ENCODE peak calls at places on chromosome 3, in seven cellular contexts. X is GM12878, I is SK-N-SH, N is HCT116, O is K562, C is H1, G is HepG2. K is an unnamed sample.
A peak's percentile ranks its signal among the peaks of the same experiment; 100 is the strongest.

GRCh38 chr3:52319921-52320595 is 3.9 kb downstream of the DNAH1 start:
- DNase-seq in G (no peak), N (no peak), X (no peak), C (no peak), O (no peak), I (no peak), K (no peak)

GRCh38 chr3:42123012-42123581 is 31.9 kb downstream of the TRAK1 start:
- DNase-seq in X (peak; percentile 69), C (no peak), O (no peak), I (no peak), G (no peak), N (no peak), K (peak; percentile 57)

GRCh38 chr3:115293321-115293720 is 146.2 kb upstream of the ZBTB20 start:
- DNase-seq in I (no peak), C (no peak), N (no peak), G (no peak), O (no peak), X (no peak), K (no peak)

GRCh38 chr3:72482589-72483249 is 365.5 kb downstream of the SHQ1 start:
- DNase-seq in G (no peak), X (peak; percentile 48), N (no peak), C (no peak), O (peak; percentile 60), I (no peak), K (peak; percentile 12)

GRCh38 chr3:99651561-99651960 is 13.2 kb downstream of the COL8A1 start:
- DNase-seq in O (no peak), I (no peak), C (no peak), X (no peak), N (no peak), G (no peak), K (no peak)

GRCh38 chr3:13783556-13783955 is 96.3 kb downstream of the WNT7A start:
- DNase-seq in N (no peak), G (no peak), O (no peak), X (no peak), I (no peak), C (no peak), K (no peak)

GRCh38 chr3:145807990-145808389 is 353.0 kb downstream of the PLOD2 start:
- DNase-seq in X (no peak), G (no peak), I (peak; percentile 21), C (no peak), O (no peak), N (no peak), K (no peak)

GRCh38 chr3:67655364-67656121 is 1.1 kb upstream of the SUCLG2 start:
- DNase-seq in G (peak; percentile 20), X (peak; percentile 57), C (no peak), N (no peak), I (no peak), O (no peak), K (no peak)

GRCh38 chr3:195255571-195256501 is 15.1 kb downstream of the XXYLT1 start:
- DNase-seq in C (no peak), O (no peak), N (no peak), X (no peak), G (no peak), I (no peak), K (peak; percentile 11)

GRCh38 chr3:76554717-76555116 is 485.2 kb upstream of the ROBO2 start:
- DNase-seq in O (no peak), C (no peak), N (no peak), I (peak; percentile 19), G (no peak), X (no peak), K (no peak)

GRCh38 chr3:126130081-126130855 is 46.3 kb upstream of the SLC41A3 start:
- DNase-seq in C (no peak), N (no peak), G (no peak), X (no peak), I (peak; percentile 4), O (no peak), K (peak; percentile 77)

GRCh38 chr3:8846176-8846575 is 76.8 kb upstream of the OXTR start:
- DNase-seq in G (no peak), X (no peak), N (no peak), O (no peak), I (no peak), C (no peak), K (no peak)

GRCh38 chr3:62601238-62601856 is 228.0 kb upstream of the FEZF2 start:
- DNase-seq in O (no peak), C (no peak), G (no peak), I (no peak), X (no peak), N (no peak), K (no peak)
- TF ChIP-seq JUND in O (no peak), C (no peak), G (no peak), I (peak; percentile 92), X (no peak), N (no peak), K (no peak)

GRCh38 chr3:136675150-136675858 is 76.9 kb downstream of the STAG1 start:
- DNase-seq in C (no peak), I (no peak), G (no peak), O (no peak), X (no peak), N (no peak), K (no peak)
- TF ChIP-seq JUND in C (no peak), I (no peak), G (no peak), O (no peak), X (no peak), N (no peak), K (no peak)

DNA sequence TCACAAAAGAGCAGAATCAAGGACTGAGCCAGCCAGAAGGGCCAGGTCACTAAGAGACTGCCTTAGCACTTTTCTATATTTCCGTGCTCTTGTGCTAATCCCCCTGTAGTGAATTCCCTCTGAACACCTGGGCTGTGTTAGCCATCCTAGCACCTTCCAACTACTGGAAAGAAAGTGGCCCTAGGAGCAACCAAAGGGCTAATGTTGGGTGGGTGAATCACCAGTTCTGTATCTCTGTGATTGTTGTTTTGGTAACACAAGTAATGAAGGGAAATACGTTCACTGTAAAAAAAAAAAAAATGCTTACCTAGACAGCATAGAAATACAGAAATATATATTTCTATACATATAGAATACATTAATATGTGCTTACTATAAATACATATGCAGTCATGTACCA is 43.9 kb downstream of the PXYLP1 start:
- DNase-seq in I (no peak), G (no peak), C (no peak), X (no peak), O (no peak), N (no peak), K (no peak)
- TF ChIP-seq JUND in I (no peak), G (no peak), C (no peak), X (no peak), O (no peak), N (no peak), K (no peak)

GRCh38 chr3:176967525-176967924 is 229.8 kb downstream of the TBL1XR1 start:
- DNase-seq in O (no peak), X (no peak), G (no peak), C (no peak), I (no peak), N (no peak), K (no peak)
- TF ChIP-seq JUND in O (no peak), X (no peak), G (no peak), C (no peak), I (no peak), N (no peak), K (no peak)

DNA sequence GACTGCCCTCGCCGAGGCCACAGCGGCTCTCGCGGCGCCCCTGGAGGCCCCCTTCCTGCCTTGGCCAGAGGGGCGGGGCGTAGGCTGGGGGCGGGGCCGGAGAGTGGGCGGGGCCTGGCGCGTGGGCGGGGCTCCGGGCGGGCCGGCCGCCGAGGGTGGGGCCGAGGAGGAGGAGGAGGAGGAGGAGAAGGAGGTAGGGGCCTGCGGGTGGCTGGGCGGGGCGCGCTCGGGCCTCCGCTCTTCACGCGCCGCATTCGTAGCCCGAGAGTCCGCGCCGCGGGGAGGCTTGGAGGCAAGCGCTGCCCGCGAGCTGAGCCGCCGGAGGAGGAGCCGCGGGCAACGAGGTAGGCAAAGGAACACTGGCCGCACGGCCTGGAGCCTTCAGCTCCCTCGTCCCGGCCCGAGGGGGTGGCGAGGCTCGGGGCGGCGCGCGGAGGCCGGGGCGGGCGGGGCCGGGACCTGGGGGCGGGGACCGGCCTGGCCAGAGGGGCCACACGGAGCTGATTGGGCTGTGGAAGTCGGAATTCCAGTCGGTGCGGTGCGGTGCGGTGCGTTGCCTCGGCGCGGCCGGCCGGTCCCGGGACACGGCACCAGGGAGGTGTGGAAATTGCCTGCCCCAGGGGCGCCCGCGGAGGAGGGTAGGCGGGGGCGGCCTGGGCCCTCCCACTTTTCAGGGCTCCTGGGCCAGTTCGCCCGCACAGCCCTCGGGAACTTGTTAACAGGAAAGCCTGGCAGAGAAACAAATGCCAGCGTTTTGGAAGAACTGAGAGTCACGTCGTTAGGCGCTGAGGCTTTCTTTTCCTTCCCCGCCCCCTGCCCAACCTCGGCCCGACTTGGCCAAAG is at the start of gene PPP2R3A:
- DNase-seq in C (peak; percentile 62), G (peak; percentile 18), I (peak; percentile 97), O (peak; percentile 88), X (no peak), N (peak; percentile 64), K (peak; percentile 84)
- TF ChIP-seq JUND in C (no peak), G (no peak), I (no peak), O (no peak), X (no peak), N (no peak), K (no peak)

DNA sequence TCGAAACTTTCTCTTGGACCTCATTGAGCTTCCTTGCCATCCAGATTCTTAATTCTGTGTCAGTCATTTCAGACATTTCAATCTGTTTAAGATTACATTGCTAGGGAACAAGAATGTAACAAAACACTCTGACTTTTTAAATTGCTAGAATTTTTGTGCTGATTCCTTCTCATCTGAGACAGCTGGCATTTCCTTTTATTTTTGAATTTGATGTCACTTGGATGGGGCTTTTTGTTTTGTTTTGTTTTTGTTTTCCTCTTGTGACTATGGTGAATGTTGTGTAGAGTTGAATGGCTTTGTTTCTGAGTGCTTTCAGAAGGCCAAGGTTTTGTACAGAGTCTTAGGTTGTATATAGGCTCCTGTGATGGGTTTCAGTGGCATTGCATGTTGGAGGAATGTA is 1129.3 kb downstream of the NAALADL2 start:
- DNase-seq in N (no peak), X (no peak), O (no peak), I (no peak), C (no peak), G (no peak), K (no peak)
- TF ChIP-seq JUND in N (no peak), X (no peak), O (no peak), I (no peak), C (no peak), G (no peak), K (no peak)

DNA sequence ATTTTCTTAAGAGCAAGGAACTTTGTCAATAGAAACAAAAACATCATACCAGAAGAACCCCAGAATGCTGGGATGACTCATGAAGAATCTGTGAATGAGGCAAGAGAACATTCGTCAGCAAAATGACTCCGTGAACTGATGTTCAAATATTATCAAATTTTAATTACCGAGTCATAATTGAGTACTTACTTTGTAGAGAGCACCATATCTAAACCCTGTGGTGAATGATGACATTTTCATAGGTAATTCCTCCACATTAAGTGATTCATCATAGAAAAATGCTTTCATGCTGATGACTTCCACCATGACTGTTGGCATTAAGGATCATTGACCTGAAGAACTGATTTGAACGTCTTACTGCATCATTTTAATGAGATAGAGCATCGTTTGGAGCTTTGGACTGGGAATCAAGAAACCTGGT is 56.3 kb downstream of the PPARG start:
- DNase-seq in O (no peak), C (no peak), I (no peak), G (no peak), X (no peak), N (peak; percentile 84), K (no peak)
- TF ChIP-seq JUND in O (no peak), C (no peak), I (no peak), G (no peak), X (no peak), N (peak; percentile 97), K (no peak)

GRCh38 chr3:171878441-171879225 is 35.5 kb downstream of the TMEM212 start:
- DNase-seq in N (no peak), G (peak; percentile 33), O (no peak), I (no peak), X (no peak), C (no peak), K (no peak)
- TF ChIP-seq JUND in N (no peak), G (no peak), O (no peak), I (no peak), X (no peak), C (no peak), K (no peak)